ENCODE peak calls at places on chromosomes 6 and 20, in four cellular contexts. One of them, this sample, is unnamed.

GRCh38 chr6:155152211-155153076 is 111.4 kb upstream of the CLDN20 start:
- DNase-seq in mammary epithelial cell: no peak
- DNase-seq in right lobe of liver: no peak
- DNase-seq in AG09319: no peak
- DNase-seq in this sample: no peak

GRCh38 chr20:31663838-31664695 is 26.4 kb downstream of the COX4I2 start:
- DNase-seq in mammary epithelial cell: no peak
- DNase-seq in right lobe of liver: peak; percentile 85
- DNase-seq in AG09319: no peak
- DNase-seq in this sample: peak; percentile 64

GRCh38 chr20:35093245-35093884 is 758 bp upstream of the TRPC4AP start:
- DNase-seq in mammary epithelial cell: peak; percentile 71
- DNase-seq in right lobe of liver: no peak
- DNase-seq in AG09319: no peak
- DNase-seq in this sample: no peak

GRCh38 chr20:48812600-48813445 is 15.0 kb downstream of the PREX1 start:
- DNase-seq in mammary epithelial cell: no peak
- DNase-seq in right lobe of liver: no peak
- DNase-seq in AG09319: no peak
- DNase-seq in this sample: no peak

GRCh38 chr20:58708246-58708931 is 15.8 kb downstream of the NPEPL1 start:
- DNase-seq in mammary epithelial cell: no peak
- DNase-seq in right lobe of liver: no peak
- DNase-seq in AG09319: no peak
- DNase-seq in this sample: peak; percentile 14

GRCh38 chr6:144595266-144595665 is 310.1 kb downstream of the UTRN start:
- DNase-seq in mammary epithelial cell: no peak
- DNase-seq in right lobe of liver: no peak
- DNase-seq in AG09319: no peak
- DNase-seq in this sample: no peak

GRCh38 chr6:94269256-94269655 is 849.9 kb upstream of the EPHA7 start:
- DNase-seq in mammary epithelial cell: no peak
- DNase-seq in right lobe of liver: no peak
- DNase-seq in AG09319: no peak
- DNase-seq in this sample: no peak

GRCh38 chr6:63816401-63816975 is 180.9 kb downstream of the PHF3 start:
- DNase-seq in mammary epithelial cell: no peak
- DNase-seq in right lobe of liver: no peak
- DNase-seq in AG09319: no peak
- DNase-seq in this sample: no peak

GRCh38 chr6:90885611-90886056 is 298.8 kb upstream of the MAP3K7 start:
- DNase-seq in mammary epithelial cell: peak; percentile 63
- DNase-seq in right lobe of liver: no peak
- DNase-seq in AG09319: no peak
- DNase-seq in this sample: no peak

GRCh38 chr6:38671885-38672467 is 31.0 kb downstream of the GLO1 start:
- DNase-seq in mammary epithelial cell: peak; percentile 56
- DNase-seq in right lobe of liver: no peak
- DNase-seq in AG09319: peak; percentile 32
- DNase-seq in this sample: no peak

GRCh38 chr6:10414766-10415592 is at the start of gene TFAP2A:
- DNase-seq in mammary epithelial cell: peak; percentile 96
- DNase-seq in right lobe of liver: no peak
- DNase-seq in AG09319: no peak
- DNase-seq in this sample: no peak

GRCh38 chr20:5569021-5569420 is 181.2 kb upstream of the SHLD1 start:
- DNase-seq in mammary epithelial cell: peak; percentile 27
- DNase-seq in right lobe of liver: no peak
- DNase-seq in AG09319: no peak
- DNase-seq in this sample: no peak

GRCh38 chr6:6090861-6091607 is 84.3 kb upstream of the NRN1 start:
- DNase-seq in mammary epithelial cell: no peak
- DNase-seq in right lobe of liver: no peak
- DNase-seq in AG09319: no peak
- DNase-seq in this sample: no peak

GRCh38 chr6:42049116-42049809 is 1.1 kb upstream of the TAF8 start:
- DNase-seq in mammary epithelial cell: no peak
- DNase-seq in right lobe of liver: peak; percentile 52
- DNase-seq in AG09319: no peak
- DNase-seq in this sample: peak; percentile 23

GRCh38 chr20:23343590-23343989 is 7.0 kb upstream of the NXT1 start:
- DNase-seq in mammary epithelial cell: no peak
- DNase-seq in right lobe of liver: no peak
- DNase-seq in AG09319: no peak
- DNase-seq in this sample: no peak

GRCh38 chr6:16129623-16130243 is 847 bp downstream of the MYLIP start:
- DNase-seq in mammary epithelial cell: peak; percentile 29
- DNase-seq in right lobe of liver: peak; percentile 52
- DNase-seq in AG09319: no peak
- DNase-seq in this sample: peak; percentile 82

GRCh38 chr6:138909975-138910374 is 78.1 kb downstream of the REPS1 start:
- DNase-seq in mammary epithelial cell: no peak
- DNase-seq in right lobe of liver: no peak
- DNase-seq in AG09319: no peak
- DNase-seq in this sample: no peak

GRCh38 chr6:122548281-122548680 is 61.9 kb upstream of the PKIB start:
- DNase-seq in mammary epithelial cell: no peak
- DNase-seq in right lobe of liver: no peak
- DNase-seq in AG09319: no peak
- DNase-seq in this sample: no peak

GRCh38 chr6:113221850-113222249 is 635.3 kb upstream of the MARCKS start:
- DNase-seq in mammary epithelial cell: no peak
- DNase-seq in right lobe of liver: no peak
- DNase-seq in AG09319: no peak
- DNase-seq in this sample: peak; percentile 41

GRCh38 chr6:131917763-131918649 is 33.2 kb downstream of the CCN2 start:
- DNase-seq in mammary epithelial cell: no peak
- DNase-seq in right lobe of liver: no peak
- DNase-seq in AG09319: no peak
- DNase-seq in this sample: no peak

GRCh38 chr6:36682328-36683144 is 4.0 kb downstream of the CDKN1A start:
- DNase-seq in mammary epithelial cell: peak; percentile 99
- DNase-seq in right lobe of liver: peak; percentile 89
- DNase-seq in AG09319: no peak
- DNase-seq in this sample: peak; percentile 95

GRCh38 chr20:49385471-49385870 is 97.0 kb downstream of the KCNB1 start:
- DNase-seq in mammary epithelial cell: peak; percentile 33
- DNase-seq in right lobe of liver: no peak
- DNase-seq in AG09319: no peak
- DNase-seq in this sample: no peak

GRCh38 chr6:70210462-70210861 is 92.4 kb downstream of the COL9A1 start:
- DNase-seq in mammary epithelial cell: no peak
- DNase-seq in right lobe of liver: no peak
- DNase-seq in AG09319: no peak
- DNase-seq in this sample: no peak

GRCh38 chr20:25258463-25258805 is 10.5 kb downstream of the PYGB start:
- DNase-seq in mammary epithelial cell: no peak
- DNase-seq in right lobe of liver: no peak
- DNase-seq in AG09319: no peak
- DNase-seq in this sample: no peak

GRCh38 chr6:6994796-6995195 is 113.0 kb upstream of the RREB1 start:
- DNase-seq in mammary epithelial cell: no peak
- DNase-seq in right lobe of liver: peak; percentile 76
- DNase-seq in AG09319: no peak
- DNase-seq in this sample: no peak

GRCh38 chr6:5751525-5752252 is 255.0 kb downstream of the NRN1 start:
- DNase-seq in mammary epithelial cell: no peak
- DNase-seq in right lobe of liver: no peak
- DNase-seq in AG09319: no peak
- DNase-seq in this sample: no peak

GRCh38 chr6:17574871-17575560 is 25.1 kb upstream of the FAM8A1 start:
- DNase-seq in mammary epithelial cell: peak; percentile 73
- DNase-seq in right lobe of liver: no peak
- DNase-seq in AG09319: peak; percentile 55
- DNase-seq in this sample: no peak

GRCh38 chr20:52748235-52748950 is 223.8 kb upstream of the TSHZ2 start:
- DNase-seq in mammary epithelial cell: no peak
- DNase-seq in right lobe of liver: no peak
- DNase-seq in AG09319: no peak
- DNase-seq in this sample: no peak

GRCh38 chr6:72911463-72912153 is 289.7 kb downstream of the KCNQ5 start:
- DNase-seq in mammary epithelial cell: peak; percentile 44
- DNase-seq in right lobe of liver: no peak
- DNase-seq in AG09319: peak; percentile 2
- DNase-seq in this sample: no peak

GRCh38 chr20:36390719-36391415 is 84.7 kb downstream of the DLGAP4 start:
- DNase-seq in mammary epithelial cell: no peak
- DNase-seq in right lobe of liver: no peak
- DNase-seq in AG09319: no peak
- DNase-seq in this sample: no peak

GRCh38 chr6:28239636-28240035 is 12.4 kb downstream of the ZKSCAN4 start:
- DNase-seq in mammary epithelial cell: no peak
- DNase-seq in right lobe of liver: no peak
- DNase-seq in AG09319: no peak
- DNase-seq in this sample: no peak

GRCh38 chr6:3977875-3978711 is 100.8 kb downstream of the FAM217A start:
- DNase-seq in mammary epithelial cell: peak; percentile 56
- DNase-seq in right lobe of liver: no peak
- DNase-seq in AG09319: peak; percentile 64
- DNase-seq in this sample: no peak
- TF ChIP-seq CTCF in mammary epithelial cell: peak; percentile 50
- TF ChIP-seq CTCF in right lobe of liver: peak; percentile 41
- TF ChIP-seq CTCF in AG09319: peak; percentile 69
- TF ChIP-seq CTCF in this sample: peak; percentile 9

DNA sequence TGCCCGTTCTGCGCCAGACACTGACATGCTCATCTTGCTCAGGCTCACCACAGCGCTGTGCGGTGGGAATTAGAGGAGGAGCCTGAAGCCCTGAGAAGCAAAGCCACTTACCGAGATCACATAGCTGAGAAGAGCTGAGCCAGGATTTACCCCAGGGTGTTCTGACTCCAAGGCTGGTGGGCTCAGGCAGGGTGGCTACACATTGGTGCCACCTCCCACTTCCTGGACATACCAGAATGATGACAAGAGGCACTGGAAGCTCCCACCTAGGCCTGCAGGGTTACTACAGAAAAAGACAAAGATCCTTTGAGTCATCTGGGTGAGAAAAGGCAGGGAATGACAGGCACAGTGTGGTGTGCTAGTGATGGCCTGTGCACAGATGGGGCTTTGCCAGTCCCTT is 24.4 kb upstream of the FKBP1A start:
- DNase-seq in mammary epithelial cell: peak; percentile 97
- DNase-seq in right lobe of liver: no peak
- DNase-seq in AG09319: no peak
- DNase-seq in this sample: no peak
- TF ChIP-seq CTCF in mammary epithelial cell: no peak
- TF ChIP-seq CTCF in right lobe of liver: no peak
- TF ChIP-seq CTCF in AG09319: no peak
- TF ChIP-seq CTCF in this sample: no peak

GRCh38 chr6:54426995-54427394 is 118.8 kb downstream of the TINAG start:
- DNase-seq in mammary epithelial cell: no peak
- DNase-seq in right lobe of liver: no peak
- DNase-seq in AG09319: no peak
- DNase-seq in this sample: no peak

GRCh38 chr6:54428437-54428836 is 120.2 kb downstream of the TINAG start:
- DNase-seq in mammary epithelial cell: no peak
- DNase-seq in right lobe of liver: no peak
- DNase-seq in AG09319: no peak
- DNase-seq in this sample: no peak

GRCh38 chr6:54431466-54431865 is 123.2 kb downstream of the TINAG start:
- DNase-seq in mammary epithelial cell: no peak
- DNase-seq in right lobe of liver: no peak
- DNase-seq in AG09319: peak; percentile 46
- DNase-seq in this sample: no peak

GRCh38 chr6:54427396-54427910 is 119.2 kb downstream of the TINAG start:
- DNase-seq in mammary epithelial cell: peak; percentile 66
- DNase-seq in right lobe of liver: no peak
- DNase-seq in AG09319: no peak
- DNase-seq in this sample: no peak
- TF ChIP-seq CTCF in mammary epithelial cell: no peak
- TF ChIP-seq CTCF in right lobe of liver: no peak
- TF ChIP-seq CTCF in AG09319: no peak
- TF ChIP-seq CTCF in this sample: no peak

GRCh38 chr6:110646419-110646698 is 168.9 kb downstream of the CDK19 start:
- DNase-seq in mammary epithelial cell: no peak
- DNase-seq in right lobe of liver: no peak
- DNase-seq in AG09319: no peak
- DNase-seq in this sample: peak; percentile 15

GRCh38 chr6:110649704-110650103 is 165.6 kb downstream of the CDK19 start:
- DNase-seq in mammary epithelial cell: no peak
- DNase-seq in right lobe of liver: no peak
- DNase-seq in AG09319: no peak
- DNase-seq in this sample: no peak

GRCh38 chr6:110645685-110646418 is 169.4 kb downstream of the CDK19 start:
- DNase-seq in mammary epithelial cell: no peak
- DNase-seq in right lobe of liver: no peak
- DNase-seq in AG09319: no peak
- DNase-seq in this sample: peak; percentile 48

GRCh38 chr6:110650755-110651154 is 164.5 kb downstream of the CDK19 start:
- DNase-seq in mammary epithelial cell: no peak
- DNase-seq in right lobe of liver: no peak
- DNase-seq in AG09319: no peak
- DNase-seq in this sample: no peak

DNA sequence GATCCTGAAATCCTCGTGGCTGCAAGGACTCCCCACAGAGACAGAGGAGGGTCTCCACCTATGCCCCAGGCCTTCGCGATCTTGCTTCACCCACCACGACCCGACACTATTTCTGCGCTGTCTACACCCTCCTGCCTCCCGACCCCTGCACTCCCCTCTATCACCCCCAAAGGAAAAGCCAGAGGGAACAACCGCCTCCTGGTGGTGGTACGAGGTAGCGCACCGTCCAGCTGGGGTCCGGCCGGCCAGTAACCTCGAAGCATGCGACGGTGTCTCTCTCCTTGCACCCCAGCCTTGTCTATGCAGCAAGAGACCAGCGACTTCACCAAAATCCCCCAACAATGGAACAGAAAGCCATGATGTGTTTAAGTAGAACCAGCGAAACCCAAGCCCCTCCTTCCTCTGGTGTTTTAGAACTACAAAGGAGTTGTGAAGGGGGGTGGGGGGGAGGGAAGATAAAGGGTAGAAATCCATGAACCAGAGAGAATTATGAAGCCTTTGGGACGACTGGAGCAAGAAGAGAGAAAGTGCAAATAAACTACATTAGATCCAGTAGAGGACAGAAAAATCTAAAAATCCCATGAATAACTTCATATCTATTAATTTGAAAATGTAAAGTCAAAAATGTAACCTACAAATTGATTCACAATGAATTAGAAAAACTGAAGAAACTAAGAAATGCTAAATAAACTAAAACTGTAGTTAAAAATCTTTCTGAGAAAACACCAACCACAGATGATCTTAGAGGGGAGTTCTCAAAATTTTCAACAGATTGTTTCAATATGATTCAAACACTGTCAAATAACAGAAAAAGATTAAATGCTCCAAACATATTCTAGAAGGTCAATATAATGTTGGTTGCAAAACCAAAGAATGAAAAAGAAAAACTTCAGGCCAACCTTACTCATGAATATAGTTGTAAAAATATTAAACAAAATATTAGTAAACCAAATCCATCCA is 168.0 kb downstream of the CDK19 start:
- DNase-seq in mammary epithelial cell: no peak
- DNase-seq in right lobe of liver: no peak
- DNase-seq in AG09319: no peak
- DNase-seq in this sample: no peak
- TF ChIP-seq CTCF in mammary epithelial cell: peak; percentile 25
- TF ChIP-seq CTCF in right lobe of liver: no peak
- TF ChIP-seq CTCF in AG09319: peak; percentile 25
- TF ChIP-seq CTCF in this sample: no peak